ENCODE peak calls at places on chromosomes 6 and 20, in ten cellular contexts. One of them, this sample, is unnamed.
A peak's percentile ranks its signal among the peaks of the same experiment; 100 is the strongest.

GRCh38 chr20:4904127-4904860 is 97.0 kb downstream of the SLC23A2 start:
- DNase-seq in endothelial cell of umbilical vein: no peak
- DNase-seq in stomach: no peak
- DNase-seq in transverse colon: no peak
- DNase-seq in suprapubic skin: no peak
- DNase-seq in spleen: no peak
- DNase-seq in breast epithelium: no peak
- DNase-seq in HCT116: no peak
- DNase-seq in esophagus muscularis mucosa: no peak
- DNase-seq in prostate gland: no peak
- DNase-seq in this sample: no peak

GRCh38 chr6:138289739-138290138 is 71.4 kb upstream of the PBOV1 start:
- DNase-seq in stomach: peak; percentile 38
- DNase-seq in breast epithelium: no peak
- DNase-seq in prostate gland: peak; percentile 31
- DNase-seq in transverse colon: no peak
- DNase-seq in suprapubic skin: no peak
- DNase-seq in esophagus muscularis mucosa: no peak
- DNase-seq in HCT116: no peak
- DNase-seq in spleen: peak; percentile 60
- DNase-seq in endothelial cell of umbilical vein: no peak
- DNase-seq in this sample: no peak

GRCh38 chr6:30005482-30005881 is 55.6 kb upstream of the POLR1H start:
- DNase-seq in stomach: no peak
- DNase-seq in spleen: no peak
- DNase-seq in transverse colon: no peak
- DNase-seq in HCT116: no peak
- DNase-seq in suprapubic skin: no peak
- DNase-seq in prostate gland: no peak
- DNase-seq in endothelial cell of umbilical vein: no peak
- DNase-seq in breast epithelium: no peak
- DNase-seq in esophagus muscularis mucosa: no peak
- DNase-seq in this sample: no peak

GRCh38 chr6:44028767-44029166 is 98.5 kb downstream of the MRPL14 start:
- DNase-seq in spleen: no peak
- DNase-seq in transverse colon: no peak
- DNase-seq in suprapubic skin: peak; percentile 41
- DNase-seq in stomach: no peak
- DNase-seq in prostate gland: no peak
- DNase-seq in breast epithelium: no peak
- DNase-seq in esophagus muscularis mucosa: no peak
- DNase-seq in endothelial cell of umbilical vein: no peak
- DNase-seq in HCT116: no peak
- DNase-seq in this sample: no peak

GRCh38 chr6:25054469-25054868 is 118.7 kb upstream of the RIPOR2 start:
- DNase-seq in esophagus muscularis mucosa: no peak
- DNase-seq in HCT116: no peak
- DNase-seq in stomach: no peak
- DNase-seq in transverse colon: no peak
- DNase-seq in spleen: no peak
- DNase-seq in prostate gland: no peak
- DNase-seq in endothelial cell of umbilical vein: peak; percentile 46
- DNase-seq in breast epithelium: no peak
- DNase-seq in suprapubic skin: no peak
- DNase-seq in this sample: no peak

GRCh38 chr20:14790771-14791517 is 453.5 kb upstream of the FLRT3 start:
- DNase-seq in prostate gland: no peak
- DNase-seq in HCT116: no peak
- DNase-seq in breast epithelium: no peak
- DNase-seq in esophagus muscularis mucosa: no peak
- DNase-seq in spleen: no peak
- DNase-seq in suprapubic skin: no peak
- DNase-seq in transverse colon: no peak
- DNase-seq in stomach: no peak
- DNase-seq in endothelial cell of umbilical vein: no peak
- DNase-seq in this sample: no peak

GRCh38 chr6:5490495-5491069 is 229.3 kb downstream of the FARS2 start:
- DNase-seq in transverse colon: no peak
- DNase-seq in prostate gland: no peak
- DNase-seq in stomach: no peak
- DNase-seq in HCT116: no peak
- DNase-seq in suprapubic skin: no peak
- DNase-seq in endothelial cell of umbilical vein: no peak
- DNase-seq in esophagus muscularis mucosa: no peak
- DNase-seq in breast epithelium: no peak
- DNase-seq in spleen: no peak
- DNase-seq in this sample: no peak

GRCh38 chr20:22264917-22265316 is 319.5 kb downstream of the FOXA2 start:
- DNase-seq in prostate gland: no peak
- DNase-seq in transverse colon: no peak
- DNase-seq in stomach: no peak
- DNase-seq in spleen: no peak
- DNase-seq in HCT116: no peak
- DNase-seq in breast epithelium: no peak
- DNase-seq in esophagus muscularis mucosa: no peak
- DNase-seq in endothelial cell of umbilical vein: no peak
- DNase-seq in suprapubic skin: no peak
- DNase-seq in this sample: no peak

GRCh38 chr6:166257911-166258318 is 50.3 kb downstream of the PRR18 start:
- DNase-seq in spleen: no peak
- DNase-seq in stomach: no peak
- DNase-seq in breast epithelium: no peak
- DNase-seq in esophagus muscularis mucosa: peak; percentile 70
- DNase-seq in HCT116: no peak
- DNase-seq in suprapubic skin: no peak
- DNase-seq in transverse colon: no peak
- DNase-seq in endothelial cell of umbilical vein: no peak
- DNase-seq in prostate gland: no peak
- DNase-seq in this sample: no peak

GRCh38 chr6:166253277-166254229 is 54.6 kb downstream of the PRR18 start:
- DNase-seq in endothelial cell of umbilical vein: no peak
- DNase-seq in stomach: no peak
- DNase-seq in breast epithelium: no peak
- DNase-seq in suprapubic skin: no peak
- DNase-seq in spleen: peak; percentile 92
- DNase-seq in HCT116: no peak
- DNase-seq in esophagus muscularis mucosa: no peak
- DNase-seq in transverse colon: peak; percentile 39
- DNase-seq in prostate gland: no peak
- DNase-seq in this sample: peak; percentile 91

GRCh38 chr6:166259296-166259977 is 48.8 kb downstream of the PRR18 start:
- DNase-seq in HCT116: no peak
- DNase-seq in stomach: no peak
- DNase-seq in spleen: peak; percentile 82
- DNase-seq in prostate gland: no peak
- DNase-seq in suprapubic skin: no peak
- DNase-seq in transverse colon: peak; percentile 32
- DNase-seq in esophagus muscularis mucosa: peak; percentile 60
- DNase-seq in endothelial cell of umbilical vein: no peak
- DNase-seq in breast epithelium: no peak
- DNase-seq in this sample: no peak

GRCh38 chr6:166262738-166263515 is 45.3 kb downstream of the PRR18 start:
- DNase-seq in prostate gland: no peak
- DNase-seq in transverse colon: no peak
- DNase-seq in HCT116: no peak
- DNase-seq in endothelial cell of umbilical vein: no peak
- DNase-seq in esophagus muscularis mucosa: peak; percentile 91
- DNase-seq in stomach: no peak
- DNase-seq in breast epithelium: no peak
- DNase-seq in spleen: no peak
- DNase-seq in suprapubic skin: no peak
- DNase-seq in this sample: peak; percentile 36

DNA sequence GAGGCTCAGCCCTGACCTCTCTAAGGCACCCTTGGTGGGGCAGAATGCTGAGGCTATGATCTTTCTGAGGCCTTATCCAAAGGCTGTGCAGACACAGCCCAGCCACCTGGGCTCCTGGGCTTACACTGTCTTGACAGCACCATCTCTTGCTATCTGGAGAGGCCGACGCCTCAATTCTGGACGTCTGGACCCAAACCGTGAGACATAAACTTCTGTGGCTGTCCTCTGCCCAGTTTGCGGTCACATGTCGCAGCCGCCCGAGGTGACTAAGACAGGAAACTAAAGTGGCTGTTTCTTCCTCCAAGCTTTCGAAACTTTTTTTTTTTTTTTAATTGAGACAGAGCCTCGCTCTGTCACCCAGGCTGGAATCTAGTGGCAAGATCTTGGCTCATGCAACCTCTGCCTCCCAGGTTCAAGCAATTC is 49.3 kb downstream of the PRR18 start:
- DNase-seq in prostate gland: no peak
- DNase-seq in transverse colon: peak; percentile 47
- DNase-seq in esophagus muscularis mucosa: peak; percentile 82
- DNase-seq in HCT116: no peak
- DNase-seq in spleen: peak; percentile 89
- DNase-seq in suprapubic skin: no peak
- DNase-seq in endothelial cell of umbilical vein: no peak
- DNase-seq in stomach: no peak
- DNase-seq in breast epithelium: no peak
- DNase-seq in this sample: no peak
- TF ChIP-seq POLR2A in prostate gland: no peak
- TF ChIP-seq POLR2A in transverse colon: no peak
- TF ChIP-seq POLR2A in esophagus muscularis mucosa: no peak
- TF ChIP-seq POLR2A in HCT116: no peak
- TF ChIP-seq POLR2A in spleen: no peak
- TF ChIP-seq POLR2A in suprapubic skin: no peak
- TF ChIP-seq POLR2A in endothelial cell of umbilical vein: no peak
- TF ChIP-seq POLR2A in stomach: no peak
- TF ChIP-seq POLR2A in breast epithelium: no peak
- TF ChIP-seq POLR2A in this sample: no peak

GRCh38 chr20:32649697-32650471 is 23.9 kb downstream of the C20orf203 start:
- DNase-seq in transverse colon: no peak
- DNase-seq in breast epithelium: no peak
- DNase-seq in HCT116: no peak
- DNase-seq in stomach: no peak
- DNase-seq in prostate gland: no peak
- DNase-seq in esophagus muscularis mucosa: no peak
- DNase-seq in spleen: no peak
- DNase-seq in suprapubic skin: no peak
- DNase-seq in endothelial cell of umbilical vein: no peak
- DNase-seq in this sample: no peak

GRCh38 chr20:32646486-32646885 is 27.3 kb downstream of the C20orf203 start:
- DNase-seq in esophagus muscularis mucosa: no peak
- DNase-seq in stomach: no peak
- DNase-seq in spleen: no peak
- DNase-seq in endothelial cell of umbilical vein: no peak
- DNase-seq in prostate gland: no peak
- DNase-seq in breast epithelium: no peak
- DNase-seq in suprapubic skin: no peak
- DNase-seq in transverse colon: no peak
- DNase-seq in HCT116: no peak
- DNase-seq in this sample: no peak

GRCh38 chr20:32650545-32650944 is 23.2 kb downstream of the C20orf203 start:
- DNase-seq in transverse colon: no peak
- DNase-seq in stomach: no peak
- DNase-seq in HCT116: no peak
- DNase-seq in suprapubic skin: no peak
- DNase-seq in spleen: no peak
- DNase-seq in breast epithelium: no peak
- DNase-seq in prostate gland: no peak
- DNase-seq in esophagus muscularis mucosa: no peak
- DNase-seq in endothelial cell of umbilical vein: no peak
- DNase-seq in this sample: no peak

GRCh38 chr20:32651537-32651936 is 22.2 kb downstream of the C20orf203 start:
- DNase-seq in HCT116: no peak
- DNase-seq in spleen: no peak
- DNase-seq in prostate gland: no peak
- DNase-seq in stomach: no peak
- DNase-seq in esophagus muscularis mucosa: no peak
- DNase-seq in breast epithelium: no peak
- DNase-seq in endothelial cell of umbilical vein: no peak
- DNase-seq in transverse colon: no peak
- DNase-seq in suprapubic skin: no peak
- DNase-seq in this sample: no peak

DNA sequence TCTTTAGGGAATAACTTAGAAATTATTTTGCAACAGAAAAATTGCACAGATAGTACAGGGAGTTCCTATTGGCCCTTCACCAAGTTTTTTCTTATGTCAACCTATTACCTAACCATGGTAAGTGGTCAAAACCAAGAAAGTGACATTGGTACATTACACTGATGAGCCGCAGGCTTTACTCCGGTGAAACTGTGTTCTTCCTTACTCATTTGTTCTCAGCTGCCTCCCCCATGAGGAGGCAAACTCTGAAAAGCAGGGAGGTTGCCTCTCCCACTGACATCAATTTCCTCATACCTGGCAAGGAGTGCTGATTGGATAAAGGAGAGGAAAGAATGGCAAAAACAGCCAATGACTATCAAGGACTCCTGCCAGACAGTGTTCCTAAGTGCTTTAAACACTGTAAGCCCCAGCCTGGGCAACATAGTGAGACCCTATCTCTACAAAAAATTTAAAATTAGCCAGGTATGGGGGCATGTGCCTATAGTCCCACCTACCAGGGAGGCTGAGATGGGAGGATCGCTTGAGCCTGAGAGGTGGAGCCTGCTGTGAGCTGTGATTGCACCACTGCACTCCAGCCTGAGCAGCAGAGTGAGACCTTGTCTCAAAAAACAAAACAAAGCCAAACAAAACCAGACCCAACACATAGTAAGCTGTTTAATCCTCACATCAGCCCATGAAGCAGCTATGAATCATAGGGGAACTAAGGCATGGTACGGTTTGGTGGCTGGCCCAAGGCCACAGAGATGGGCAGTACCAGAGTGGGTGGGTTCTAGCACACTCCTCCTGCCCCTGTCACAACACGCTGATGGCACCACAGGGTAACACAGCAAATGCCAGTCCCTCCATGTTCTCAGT is 24.8 kb downstream of the C20orf203 start:
- DNase-seq in prostate gland: no peak
- DNase-seq in spleen: no peak
- DNase-seq in transverse colon: no peak
- DNase-seq in breast epithelium: no peak
- DNase-seq in suprapubic skin: no peak
- DNase-seq in HCT116: peak; percentile 13
- DNase-seq in endothelial cell of umbilical vein: no peak
- DNase-seq in esophagus muscularis mucosa: no peak
- DNase-seq in stomach: no peak
- DNase-seq in this sample: no peak
- TF ChIP-seq POLR2AphosphoS5 in prostate gland: no peak
- TF ChIP-seq POLR2AphosphoS5 in spleen: no peak
- TF ChIP-seq POLR2AphosphoS5 in transverse colon: no peak
- TF ChIP-seq POLR2AphosphoS5 in breast epithelium: no peak
- TF ChIP-seq POLR2AphosphoS5 in suprapubic skin: no peak
- TF ChIP-seq POLR2AphosphoS5 in HCT116: no peak
- TF ChIP-seq POLR2AphosphoS5 in endothelial cell of umbilical vein: no peak
- TF ChIP-seq POLR2AphosphoS5 in esophagus muscularis mucosa: peak; percentile 14
- TF ChIP-seq POLR2AphosphoS5 in stomach: no peak
- TF ChIP-seq POLR2AphosphoS5 in this sample: no peak

GRCh38 chr6:144439016-144439415 is 153.9 kb downstream of the UTRN start:
- DNase-seq in esophagus muscularis mucosa: no peak
- DNase-seq in endothelial cell of umbilical vein: no peak
- DNase-seq in breast epithelium: no peak
- DNase-seq in stomach: no peak
- DNase-seq in spleen: no peak
- DNase-seq in HCT116: no peak
- DNase-seq in transverse colon: no peak
- DNase-seq in prostate gland: no peak
- DNase-seq in suprapubic skin: no peak
- DNase-seq in this sample: no peak

GRCh38 chr6:144434308-144434990 is 149.3 kb downstream of the UTRN start:
- DNase-seq in spleen: no peak
- DNase-seq in breast epithelium: no peak
- DNase-seq in endothelial cell of umbilical vein: peak; percentile 89
- DNase-seq in HCT116: no peak
- DNase-seq in stomach: no peak
- DNase-seq in esophagus muscularis mucosa: no peak
- DNase-seq in transverse colon: no peak
- DNase-seq in suprapubic skin: no peak
- DNase-seq in prostate gland: no peak
- DNase-seq in this sample: no peak

GRCh38 chr6:144437105-144437504 is 152.0 kb downstream of the UTRN start:
- DNase-seq in suprapubic skin: no peak
- DNase-seq in endothelial cell of umbilical vein: no peak
- DNase-seq in breast epithelium: no peak
- DNase-seq in spleen: no peak
- DNase-seq in esophagus muscularis mucosa: no peak
- DNase-seq in transverse colon: no peak
- DNase-seq in stomach: no peak
- DNase-seq in prostate gland: no peak
- DNase-seq in HCT116: no peak
- DNase-seq in this sample: no peak

GRCh38 chr6:144435602-144436426 is 150.7 kb downstream of the UTRN start:
- DNase-seq in stomach: no peak
- DNase-seq in endothelial cell of umbilical vein: no peak
- DNase-seq in HCT116: no peak
- DNase-seq in suprapubic skin: no peak
- DNase-seq in prostate gland: no peak
- DNase-seq in breast epithelium: no peak
- DNase-seq in spleen: no peak
- DNase-seq in esophagus muscularis mucosa: no peak
- DNase-seq in transverse colon: no peak
- DNase-seq in this sample: no peak

DNA sequence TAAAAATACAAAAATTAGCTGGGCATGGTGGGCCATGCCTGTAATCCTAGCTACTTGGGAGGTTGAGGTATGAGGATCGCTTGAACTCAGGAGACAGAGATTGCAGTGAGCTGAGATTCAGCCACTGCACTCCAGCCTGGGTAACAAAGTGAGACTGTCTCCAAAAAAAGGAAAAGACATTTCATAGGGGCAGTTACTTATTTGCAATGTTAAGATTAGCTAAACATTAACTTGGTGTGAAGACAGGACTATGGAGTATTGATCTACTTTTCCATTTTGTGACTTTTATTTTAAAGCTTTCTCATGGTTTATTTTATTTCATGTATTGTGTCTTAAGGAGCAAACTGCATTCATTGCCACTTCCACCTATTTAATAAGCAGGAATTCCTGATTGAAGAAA is 153.0 kb downstream of the UTRN start:
- DNase-seq in spleen: no peak
- DNase-seq in HCT116: no peak
- DNase-seq in prostate gland: no peak
- DNase-seq in transverse colon: no peak
- DNase-seq in endothelial cell of umbilical vein: no peak
- DNase-seq in suprapubic skin: no peak
- DNase-seq in breast epithelium: no peak
- DNase-seq in esophagus muscularis mucosa: no peak
- DNase-seq in stomach: no peak
- DNase-seq in this sample: no peak
- H3K27ac ChIP-seq in spleen: no peak overlapping the region
- H3K27ac ChIP-seq in HCT116: no peak overlapping the region
- H3K27ac ChIP-seq in prostate gland: no peak overlapping the region
- H3K27ac ChIP-seq in transverse colon: no peak overlapping the region
- H3K27ac ChIP-seq in endothelial cell of umbilical vein: no peak overlapping the region
- H3K27ac ChIP-seq in suprapubic skin: no peak overlapping the region
- H3K27ac ChIP-seq in breast epithelium: no peak overlapping the region
- H3K27ac ChIP-seq in esophagus muscularis mucosa: no peak overlapping the region
- H3K27ac ChIP-seq in stomach: no peak overlapping the region
- H3K27ac ChIP-seq in this sample: no peak overlapping the region

GRCh38 chr6:111846511-111847409 is 26.5 kb downstream of the FYN start:
- DNase-seq in stomach: no peak
- DNase-seq in transverse colon: no peak
- DNase-seq in suprapubic skin: no peak
- DNase-seq in prostate gland: no peak
- DNase-seq in endothelial cell of umbilical vein: no peak
- DNase-seq in HCT116: no peak
- DNase-seq in breast epithelium: no peak
- DNase-seq in esophagus muscularis mucosa: no peak
- DNase-seq in spleen: no peak
- DNase-seq in this sample: no peak

GRCh38 chr6:111846061-111846460 is 27.2 kb downstream of the FYN start:
- DNase-seq in HCT116: no peak
- DNase-seq in spleen: no peak
- DNase-seq in stomach: no peak
- DNase-seq in suprapubic skin: no peak
- DNase-seq in esophagus muscularis mucosa: no peak
- DNase-seq in transverse colon: no peak
- DNase-seq in endothelial cell of umbilical vein: no peak
- DNase-seq in breast epithelium: no peak
- DNase-seq in prostate gland: no peak
- DNase-seq in this sample: no peak

GRCh38 chr6:111848262-111848661 is 25.0 kb downstream of the FYN start:
- DNase-seq in prostate gland: no peak
- DNase-seq in spleen: no peak
- DNase-seq in transverse colon: no peak
- DNase-seq in endothelial cell of umbilical vein: no peak
- DNase-seq in HCT116: no peak
- DNase-seq in breast epithelium: no peak
- DNase-seq in esophagus muscularis mucosa: no peak
- DNase-seq in stomach: no peak
- DNase-seq in suprapubic skin: no peak
- DNase-seq in this sample: no peak

GRCh38 chr6:111850288-111850937 is 22.8 kb downstream of the FYN start:
- DNase-seq in esophagus muscularis mucosa: no peak
- DNase-seq in breast epithelium: no peak
- DNase-seq in stomach: no peak
- DNase-seq in endothelial cell of umbilical vein: no peak
- DNase-seq in spleen: no peak
- DNase-seq in prostate gland: no peak
- DNase-seq in transverse colon: no peak
- DNase-seq in suprapubic skin: no peak
- DNase-seq in HCT116: no peak
- DNase-seq in this sample: no peak

GRCh38 chr6:111849298-111849697 is 24.0 kb downstream of the FYN start:
- DNase-seq in spleen: no peak
- DNase-seq in HCT116: no peak
- DNase-seq in endothelial cell of umbilical vein: no peak
- DNase-seq in prostate gland: no peak
- DNase-seq in breast epithelium: no peak
- DNase-seq in transverse colon: no peak
- DNase-seq in stomach: no peak
- DNase-seq in suprapubic skin: no peak
- DNase-seq in esophagus muscularis mucosa: no peak
- DNase-seq in this sample: no peak
- TF ChIP-seq POLR2A in spleen: no peak
- TF ChIP-seq POLR2A in HCT116: no peak
- TF ChIP-seq POLR2A in endothelial cell of umbilical vein: no peak
- TF ChIP-seq POLR2A in prostate gland: no peak
- TF ChIP-seq POLR2A in breast epithelium: no peak
- TF ChIP-seq POLR2A in transverse colon: no peak
- TF ChIP-seq POLR2A in stomach: no peak
- TF ChIP-seq POLR2A in suprapubic skin: no peak
- TF ChIP-seq POLR2A in esophagus muscularis mucosa: no peak
- TF ChIP-seq POLR2A in this sample: no peak